ENCODE peak calls at places on chromosomes 1 and 21, in seven cellular contexts. One of them, this sample, is unnamed.

GRCh38 chr1:43956234-43956633 is 9.5 kb downstream of the IPO13 start:
- DNase-seq in H1: no peak
- DNase-seq in GM12878: no peak
- DNase-seq in HepG2: no peak
- DNase-seq in SK-N-SH: no peak
- DNase-seq in K562: no peak
- DNase-seq in HCT116: no peak
- DNase-seq in this sample: no peak

GRCh38 chr1:224501836-224502235 is 67.2 kb upstream of the WDR26 start:
- DNase-seq in GM12878: no peak
- DNase-seq in SK-N-SH: no peak
- DNase-seq in H1: no peak
- DNase-seq in HepG2: no peak
- DNase-seq in K562: no peak
- DNase-seq in HCT116: no peak
- DNase-seq in this sample: no peak

GRCh38 chr1:161738627-161739287 is 10.8 kb upstream of the DUSP12 start:
- DNase-seq in HepG2: peak
- DNase-seq in SK-N-SH: peak
- DNase-seq in H1: no peak
- DNase-seq in K562: peak
- DNase-seq in HCT116: peak
- DNase-seq in GM12878: peak
- DNase-seq in this sample: no peak

GRCh38 chr1:150268342-150268705 is 492 bp downstream of the APH1A start:
- DNase-seq in K562: peak
- DNase-seq in GM12878: no peak
- DNase-seq in SK-N-SH: peak
- DNase-seq in HepG2: no peak
- DNase-seq in H1: no peak
- DNase-seq in HCT116: no peak
- DNase-seq in this sample: no peak

GRCh38 chr21:36203603-36203889 is 46.9 kb downstream of the DOP1B start:
- DNase-seq in HepG2: peak
- DNase-seq in SK-N-SH: peak
- DNase-seq in H1: no peak
- DNase-seq in K562: no peak
- DNase-seq in GM12878: peak
- DNase-seq in HCT116: peak
- DNase-seq in this sample: no peak

GRCh38 chr1:2636733-2637132 is 3.9 kb upstream of the MMEL1 start:
- DNase-seq in SK-N-SH: no peak
- DNase-seq in HCT116: no peak
- DNase-seq in GM12878: no peak
- DNase-seq in K562: no peak
- DNase-seq in H1: no peak
- DNase-seq in HepG2: no peak
- DNase-seq in this sample: no peak

GRCh38 chr1:214192825-214193643 is 87.9 kb upstream of the SMYD2 start:
- DNase-seq in HCT116: no peak
- DNase-seq in K562: no peak
- DNase-seq in SK-N-SH: no peak
- DNase-seq in H1: no peak
- DNase-seq in GM12878: no peak
- DNase-seq in HepG2: no peak
- DNase-seq in this sample: no peak

GRCh38 chr1:201696217-201696761 is 132.7 kb upstream of the IPO9 start:
- DNase-seq in HCT116: no peak
- DNase-seq in K562: no peak
- DNase-seq in H1: no peak
- DNase-seq in SK-N-SH: peak
- DNase-seq in GM12878: no peak
- DNase-seq in HepG2: no peak
- DNase-seq in this sample: peak

GRCh38 chr1:93569479-93569878 is 112.2 kb downstream of the BCAR3 start:
- DNase-seq in HepG2: no peak
- DNase-seq in GM12878: no peak
- DNase-seq in K562: no peak
- DNase-seq in SK-N-SH: no peak
- DNase-seq in H1: no peak
- DNase-seq in HCT116: no peak
- DNase-seq in this sample: no peak

GRCh38 chr1:199867601-199868000 is 159.9 kb upstream of the NR5A2 start:
- DNase-seq in H1: no peak
- DNase-seq in K562: no peak
- DNase-seq in GM12878: no peak
- DNase-seq in SK-N-SH: no peak
- DNase-seq in HCT116: no peak
- DNase-seq in HepG2: no peak
- DNase-seq in this sample: no peak

GRCh38 chr1:101002551-101002950 is 23.0 kb downstream of the DPH5 start:
- DNase-seq in SK-N-SH: no peak
- DNase-seq in K562: no peak
- DNase-seq in HepG2: no peak
- DNase-seq in GM12878: no peak
- DNase-seq in HCT116: no peak
- DNase-seq in H1: no peak
- DNase-seq in this sample: no peak

GRCh38 chr1:46512792-46513190 is 23.2 kb downstream of the DMBX1 start:
- DNase-seq in SK-N-SH: no peak
- DNase-seq in K562: no peak
- DNase-seq in HepG2: no peak
- DNase-seq in GM12878: no peak
- DNase-seq in HCT116: no peak
- DNase-seq in H1: no peak
- DNase-seq in this sample: no peak

DNA sequence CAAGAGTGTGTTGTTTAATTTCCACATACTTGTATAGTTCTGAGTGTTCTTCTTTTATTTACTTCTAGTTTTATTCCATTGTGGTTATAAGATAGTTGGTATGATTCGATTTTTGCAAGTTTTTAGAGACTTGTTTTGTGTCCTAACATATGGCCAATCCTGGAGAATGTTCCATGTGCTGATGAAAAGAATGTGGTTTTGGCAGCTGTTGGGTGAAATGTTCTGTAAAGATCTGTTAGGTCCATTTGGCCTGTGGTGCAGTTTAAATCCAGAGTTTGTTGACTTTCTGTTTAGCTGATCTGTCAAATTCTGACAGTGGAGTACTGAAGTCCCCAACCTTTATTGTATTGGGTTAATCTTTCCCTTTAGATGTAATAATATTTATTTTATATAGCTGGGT is 19.5 kb upstream of the TIPRL start:
- DNase-seq in GM12878: no peak
- DNase-seq in K562: no peak
- DNase-seq in HCT116: no peak
- DNase-seq in SK-N-SH: no peak
- DNase-seq in H1: no peak
- DNase-seq in HepG2: no peak
- DNase-seq in this sample: no peak
- TF ChIP-seq JUND in GM12878: no peak
- TF ChIP-seq JUND in K562: no peak
- TF ChIP-seq JUND in HCT116: no peak
- TF ChIP-seq JUND in SK-N-SH: no peak
- TF ChIP-seq JUND in H1: no peak
- TF ChIP-seq JUND in HepG2: no peak
- TF ChIP-seq JUND in this sample: no peak

GRCh38 chr1:4309676-4310320 is 344.6 kb upstream of the AJAP1 start:
- DNase-seq in SK-N-SH: no peak
- DNase-seq in HCT116: no peak
- DNase-seq in HepG2: no peak
- DNase-seq in GM12878: no peak
- DNase-seq in K562: no peak
- DNase-seq in H1: no peak
- DNase-seq in this sample: no peak
- TF ChIP-seq JUND in SK-N-SH: no peak
- TF ChIP-seq JUND in HCT116: no peak
- TF ChIP-seq JUND in HepG2: no peak
- TF ChIP-seq JUND in GM12878: no peak
- TF ChIP-seq JUND in K562: no peak
- TF ChIP-seq JUND in H1: no peak
- TF ChIP-seq JUND in this sample: no peak

GRCh38 chr1:21341022-21341421 is 50.8 kb upstream of the ECE1 start:
- DNase-seq in GM12878: no peak
- DNase-seq in HCT116: no peak
- DNase-seq in HepG2: no peak
- DNase-seq in H1: no peak
- DNase-seq in SK-N-SH: peak
- DNase-seq in K562: no peak
- DNase-seq in this sample: no peak
- TF ChIP-seq JUND in GM12878: no peak
- TF ChIP-seq JUND in HCT116: no peak
- TF ChIP-seq JUND in HepG2: no peak
- TF ChIP-seq JUND in H1: no peak
- TF ChIP-seq JUND in SK-N-SH: no peak
- TF ChIP-seq JUND in K562: no peak
- TF ChIP-seq JUND in this sample: no peak

DNA sequence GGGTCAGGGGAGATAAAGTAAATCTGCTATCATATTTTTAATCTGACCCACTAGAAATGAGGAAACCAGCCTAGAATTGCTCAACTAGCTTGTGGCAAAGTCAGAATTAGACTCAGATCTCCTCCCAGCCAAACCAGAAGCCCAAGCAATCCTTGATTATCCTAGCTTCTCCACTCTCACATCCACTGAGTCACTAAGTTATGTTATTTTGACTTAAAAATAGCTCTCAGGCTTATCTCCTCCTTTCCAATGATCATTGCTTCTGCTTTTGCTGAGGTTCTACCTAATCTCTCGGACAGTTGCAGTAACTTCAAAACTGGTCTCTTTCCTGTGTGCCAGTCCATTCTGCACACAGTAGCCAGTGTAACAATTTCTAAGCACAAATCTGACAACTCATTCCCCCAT is 22.9 kb downstream of the OVAAL start:
- DNase-seq in GM12878: no peak
- DNase-seq in K562: no peak
- DNase-seq in H1: no peak
- DNase-seq in SK-N-SH: no peak
- DNase-seq in HCT116: no peak
- DNase-seq in HepG2: no peak
- DNase-seq in this sample: no peak
- TF ChIP-seq JUND in GM12878: no peak
- TF ChIP-seq JUND in K562: peak
- TF ChIP-seq JUND in H1: no peak
- TF ChIP-seq JUND in SK-N-SH: no peak
- TF ChIP-seq JUND in HCT116: no peak
- TF ChIP-seq JUND in HepG2: no peak
- TF ChIP-seq JUND in this sample: no peak

GRCh38 chr1:84225636-84226035 is 75.9 kb upstream of the SAMD13 start:
- DNase-seq in HCT116: no peak
- DNase-seq in GM12878: no peak
- DNase-seq in SK-N-SH: no peak
- DNase-seq in K562: no peak
- DNase-seq in HepG2: no peak
- DNase-seq in H1: no peak
- DNase-seq in this sample: no peak
- TF ChIP-seq JUND in HCT116: no peak
- TF ChIP-seq JUND in GM12878: no peak
- TF ChIP-seq JUND in SK-N-SH: no peak
- TF ChIP-seq JUND in K562: no peak
- TF ChIP-seq JUND in HepG2: no peak
- TF ChIP-seq JUND in H1: no peak
- TF ChIP-seq JUND in this sample: no peak

GRCh38 chr1:26290061-26290415 is 10.2 kb downstream of the SH3BGRL3 start:
- DNase-seq in GM12878: no peak
- DNase-seq in K562: no peak
- DNase-seq in HCT116: no peak
- DNase-seq in SK-N-SH: no peak
- DNase-seq in H1: no peak
- DNase-seq in HepG2: no peak
- DNase-seq in this sample: no peak

GRCh38 chr1:26293911-26294463 is 12.4 kb downstream of the UBXN11 start:
- DNase-seq in K562: no peak
- DNase-seq in SK-N-SH: no peak
- DNase-seq in H1: no peak
- DNase-seq in GM12878: no peak
- DNase-seq in HepG2: no peak
- DNase-seq in HCT116: no peak
- DNase-seq in this sample: no peak

GRCh38 chr1:26290416-26291261 is 10.8 kb downstream of the SH3BGRL3 start:
- DNase-seq in SK-N-SH: peak
- DNase-seq in GM12878: no peak
- DNase-seq in HepG2: no peak
- DNase-seq in H1: no peak
- DNase-seq in K562: no peak
- DNase-seq in HCT116: no peak
- DNase-seq in this sample: no peak

GRCh38 chr1:26291433-26291832 is 11.5 kb downstream of the SH3BGRL3 start:
- DNase-seq in GM12878: no peak
- DNase-seq in HepG2: no peak
- DNase-seq in K562: no peak
- DNase-seq in H1: no peak
- DNase-seq in SK-N-SH: no peak
- DNase-seq in HCT116: no peak
- DNase-seq in this sample: no peak

GRCh38 chr1:26291939-26292338 is 12.1 kb downstream of the SH3BGRL3 start:
- DNase-seq in K562: no peak
- DNase-seq in H1: no peak
- DNase-seq in HCT116: no peak
- DNase-seq in GM12878: no peak
- DNase-seq in SK-N-SH: no peak
- DNase-seq in HepG2: no peak
- DNase-seq in this sample: no peak
- TF ChIP-seq JUND in K562: no peak
- TF ChIP-seq JUND in H1: no peak
- TF ChIP-seq JUND in HCT116: no peak
- TF ChIP-seq JUND in GM12878: no peak
- TF ChIP-seq JUND in SK-N-SH: no peak
- TF ChIP-seq JUND in HepG2: no peak
- TF ChIP-seq JUND in this sample: no peak

This sample was measured in T47D.